ENCODE peak calls at places on chromosomes 3 and 15, in nine cellular contexts. One of them, this sample, is unnamed.

GRCh38 chr3:121916189-121916588 is 22.0 kb downstream of the SLC15A2 start:
- DNase-seq in testis: no peak
- DNase-seq in adipocyte: no peak
- DNase-seq in left ventricle myocardium inferior: no peak
- DNase-seq in aorta: no peak
- DNase-seq in breast epithelium: no peak
- DNase-seq in sigmoid colon: no peak
- DNase-seq in hepatocyte: no peak
- DNase-seq in GM23248: no peak
- DNase-seq in this sample: no peak

GRCh38 chr3:3625461-3626271 is 173.6 kb upstream of the LRRN1 start:
- DNase-seq in breast epithelium: no peak
- DNase-seq in sigmoid colon: no peak
- DNase-seq in adipocyte: no peak
- DNase-seq in left ventricle myocardium inferior: no peak
- DNase-seq in aorta: no peak
- DNase-seq in testis: no peak
- DNase-seq in hepatocyte: peak; percentile 65
- DNase-seq in GM23248: no peak
- DNase-seq in this sample: no peak

GRCh38 chr15:31392761-31393401 is 66.2 kb downstream of the KLF13 start:
- DNase-seq in left ventricle myocardium inferior: peak; percentile 32
- DNase-seq in aorta: no peak
- DNase-seq in sigmoid colon: peak; percentile 73
- DNase-seq in GM23248: peak; percentile 41
- DNase-seq in adipocyte: no peak
- DNase-seq in hepatocyte: peak; percentile 55
- DNase-seq in testis: no peak
- DNase-seq in breast epithelium: no peak
- DNase-seq in this sample: no peak

GRCh38 chr3:156790141-156790540 is 36.0 kb upstream of the LEKR1 start:
- DNase-seq in testis: no peak
- DNase-seq in aorta: no peak
- DNase-seq in hepatocyte: no peak
- DNase-seq in sigmoid colon: no peak
- DNase-seq in breast epithelium: no peak
- DNase-seq in left ventricle myocardium inferior: no peak
- DNase-seq in adipocyte: peak; percentile 44
- DNase-seq in GM23248: no peak
- DNase-seq in this sample: no peak

GRCh38 chr3:59192473-59192872 is 142.6 kb upstream of the CFAP20DC start:
- DNase-seq in breast epithelium: no peak
- DNase-seq in hepatocyte: no peak
- DNase-seq in testis: no peak
- DNase-seq in aorta: no peak
- DNase-seq in sigmoid colon: no peak
- DNase-seq in adipocyte: peak; percentile 15
- DNase-seq in left ventricle myocardium inferior: no peak
- DNase-seq in GM23248: peak; percentile 85
- DNase-seq in this sample: no peak

GRCh38 chr3:95254771-95255170 is 1191.9 kb downstream of the NSUN3 start:
- DNase-seq in left ventricle myocardium inferior: no peak
- DNase-seq in testis: no peak
- DNase-seq in breast epithelium: no peak
- DNase-seq in GM23248: no peak
- DNase-seq in adipocyte: no peak
- DNase-seq in sigmoid colon: no peak
- DNase-seq in hepatocyte: no peak
- DNase-seq in aorta: no peak
- DNase-seq in this sample: no peak

GRCh38 chr3:72665701-72666443 is 182.4 kb downstream of the SHQ1 start:
- DNase-seq in sigmoid colon: no peak
- DNase-seq in hepatocyte: no peak
- DNase-seq in left ventricle myocardium inferior: no peak
- DNase-seq in adipocyte: peak; percentile 20
- DNase-seq in GM23248: peak; percentile 60
- DNase-seq in breast epithelium: peak; percentile 65
- DNase-seq in aorta: no peak
- DNase-seq in testis: peak; percentile 51
- DNase-seq in this sample: peak; percentile 24

GRCh38 chr3:85584779-85585356 is 626.1 kb downstream of the CADM2 start:
- DNase-seq in testis: no peak
- DNase-seq in hepatocyte: no peak
- DNase-seq in GM23248: no peak
- DNase-seq in breast epithelium: no peak
- DNase-seq in adipocyte: no peak
- DNase-seq in sigmoid colon: no peak
- DNase-seq in left ventricle myocardium inferior: no peak
- DNase-seq in aorta: no peak
- DNase-seq in this sample: no peak

GRCh38 chr3:40299721-40300335 is 9.7 kb upstream of the EIF1B start:
- DNase-seq in GM23248: peak; percentile 82
- DNase-seq in testis: peak; percentile 38
- DNase-seq in adipocyte: peak; percentile 76
- DNase-seq in hepatocyte: peak; percentile 31
- DNase-seq in left ventricle myocardium inferior: no peak
- DNase-seq in aorta: no peak
- DNase-seq in sigmoid colon: no peak
- DNase-seq in breast epithelium: no peak
- DNase-seq in this sample: peak; percentile 5

GRCh38 chr15:95988574-95988887 is 342.0 kb upstream of the NR2F2 start:
- DNase-seq in hepatocyte: peak; percentile 16
- DNase-seq in adipocyte: peak; percentile 68
- DNase-seq in aorta: no peak
- DNase-seq in testis: no peak
- DNase-seq in left ventricle myocardium inferior: no peak
- DNase-seq in GM23248: peak; percentile 21
- DNase-seq in breast epithelium: no peak
- DNase-seq in sigmoid colon: no peak
- DNase-seq in this sample: no peak

GRCh38 chr3:10531031-10531430 is 25.6 kb upstream of the ATP2B2 start:
- DNase-seq in testis: no peak
- DNase-seq in GM23248: no peak
- DNase-seq in breast epithelium: peak; percentile 27
- DNase-seq in sigmoid colon: no peak
- DNase-seq in left ventricle myocardium inferior: no peak
- DNase-seq in adipocyte: no peak
- DNase-seq in aorta: peak; percentile 32
- DNase-seq in hepatocyte: no peak
- DNase-seq in this sample: peak; percentile 8

GRCh38 chr3:59339818-59340217 is 290.0 kb upstream of the CFAP20DC start:
- DNase-seq in aorta: no peak
- DNase-seq in hepatocyte: no peak
- DNase-seq in sigmoid colon: no peak
- DNase-seq in GM23248: no peak
- DNase-seq in testis: no peak
- DNase-seq in left ventricle myocardium inferior: no peak
- DNase-seq in breast epithelium: no peak
- DNase-seq in adipocyte: no peak
- DNase-seq in this sample: no peak

GRCh38 chr3:172094621-172095557 is 55.5 kb downstream of the FNDC3B start:
- DNase-seq in breast epithelium: no peak
- DNase-seq in left ventricle myocardium inferior: no peak
- DNase-seq in testis: no peak
- DNase-seq in hepatocyte: no peak
- DNase-seq in aorta: no peak
- DNase-seq in adipocyte: no peak
- DNase-seq in sigmoid colon: no peak
- DNase-seq in GM23248: peak; percentile 55
- DNase-seq in this sample: no peak

GRCh38 chr15:68431037-68431791 is 749 bp downstream of the ITGA11 start:
- DNase-seq in left ventricle myocardium inferior: peak; percentile 59
- DNase-seq in breast epithelium: no peak
- DNase-seq in GM23248: peak; percentile 71
- DNase-seq in hepatocyte: peak; percentile 40
- DNase-seq in aorta: peak; percentile 92
- DNase-seq in testis: peak; percentile 34
- DNase-seq in adipocyte: peak; percentile 78
- DNase-seq in sigmoid colon: no peak
- DNase-seq in this sample: peak; percentile 64

GRCh38 chr15:68431792-68432401 is at the start of gene ITGA11:
- DNase-seq in aorta: peak; percentile 93
- DNase-seq in breast epithelium: no peak
- DNase-seq in sigmoid colon: peak; percentile 74
- DNase-seq in left ventricle myocardium inferior: peak; percentile 83
- DNase-seq in testis: peak; percentile 67
- DNase-seq in GM23248: peak; percentile 87
- DNase-seq in adipocyte: peak; percentile 87
- DNase-seq in hepatocyte: peak; percentile 79
- DNase-seq in this sample: peak; percentile 90

GRCh38 chr15:68428431-68428940 is 3.5 kb downstream of the ITGA11 start:
- DNase-seq in left ventricle myocardium inferior: no peak
- DNase-seq in sigmoid colon: no peak
- DNase-seq in adipocyte: no peak
- DNase-seq in aorta: no peak
- DNase-seq in testis: no peak
- DNase-seq in breast epithelium: no peak
- DNase-seq in hepatocyte: no peak
- DNase-seq in GM23248: no peak
- DNase-seq in this sample: no peak

GRCh38 chr15:68429691-68430470 is 2.1 kb downstream of the ITGA11 start:
- DNase-seq in GM23248: peak; percentile 58
- DNase-seq in adipocyte: peak; percentile 52
- DNase-seq in breast epithelium: no peak
- DNase-seq in left ventricle myocardium inferior: no peak
- DNase-seq in sigmoid colon: no peak
- DNase-seq in testis: peak; percentile 7
- DNase-seq in hepatocyte: no peak
- DNase-seq in aorta: no peak
- DNase-seq in this sample: no peak

GRCh38 chr15:68430471-68431036 is 1.4 kb downstream of the ITGA11 start:
- DNase-seq in aorta: no peak
- DNase-seq in testis: no peak
- DNase-seq in breast epithelium: no peak
- DNase-seq in hepatocyte: no peak
- DNase-seq in adipocyte: no peak
- DNase-seq in GM23248: peak; percentile 28
- DNase-seq in left ventricle myocardium inferior: no peak
- DNase-seq in sigmoid colon: no peak
- DNase-seq in this sample: no peak
- H3K4me3 ChIP-seq in aorta: peak overlapping the region; percentile 67
- H3K4me3 ChIP-seq in testis: peak overlapping the region; percentile 39
- H3K4me3 ChIP-seq in breast epithelium: peak overlapping the region; percentile 80
- H3K4me3 ChIP-seq in hepatocyte: no peak overlapping the region
- H3K4me3 ChIP-seq in adipocyte: peak overlapping the region; percentile 83
- H3K4me3 ChIP-seq in GM23248: peak overlapping the region; percentile 94
- H3K4me3 ChIP-seq in left ventricle myocardium inferior: peak overlapping the region; percentile 72
- H3K4me3 ChIP-seq in sigmoid colon: peak overlapping the region; percentile 38
- H3K4me3 ChIP-seq in this sample: peak overlapping the region; percentile 73

GRCh38 chr3:101573449-101574387 is at the start of gene PCNP:
- DNase-seq in breast epithelium: peak; percentile 98
- DNase-seq in aorta: peak; percentile 100
- DNase-seq in GM23248: peak; percentile 100
- DNase-seq in left ventricle myocardium inferior: peak; percentile 99
- DNase-seq in sigmoid colon: peak; percentile 99
- DNase-seq in testis: peak; percentile 100
- DNase-seq in hepatocyte: peak; percentile 99
- DNase-seq in adipocyte: peak; percentile 100
- DNase-seq in this sample: peak; percentile 99

GRCh38 chr3:101574388-101575156 is 592 bp downstream of the PCNP start:
- DNase-seq in GM23248: peak; percentile 75
- DNase-seq in left ventricle myocardium inferior: peak; percentile 43
- DNase-seq in aorta: no peak
- DNase-seq in hepatocyte: no peak
- DNase-seq in testis: peak; percentile 68
- DNase-seq in breast epithelium: peak; percentile 59
- DNase-seq in sigmoid colon: peak; percentile 84
- DNase-seq in adipocyte: peak; percentile 80
- DNase-seq in this sample: peak; percentile 77

DNA sequence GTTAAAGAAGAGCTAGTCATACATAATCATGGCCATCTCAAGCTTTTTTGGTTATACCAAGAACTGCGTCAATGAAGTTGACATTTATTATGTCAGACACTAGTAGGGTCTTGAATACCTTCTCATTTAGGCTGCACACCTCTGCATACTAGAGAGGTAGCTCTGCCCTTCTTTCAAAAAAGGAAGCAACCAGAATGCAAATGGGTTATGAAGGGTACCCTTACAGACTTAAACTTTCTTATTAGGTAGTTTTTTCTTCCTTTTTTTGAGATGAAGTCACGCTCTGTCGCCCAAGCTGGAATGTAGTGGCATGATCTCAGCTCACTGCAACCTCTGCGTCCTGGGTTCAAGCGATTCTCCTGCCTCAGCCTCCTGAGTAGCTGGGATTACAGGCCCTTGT is 3.3 kb downstream of the PCNP start:
- DNase-seq in hepatocyte: no peak
- DNase-seq in sigmoid colon: no peak
- DNase-seq in testis: no peak
- DNase-seq in breast epithelium: no peak
- DNase-seq in GM23248: no peak
- DNase-seq in adipocyte: no peak
- DNase-seq in left ventricle myocardium inferior: no peak
- DNase-seq in aorta: no peak
- DNase-seq in this sample: no peak
- H3K36me3 ChIP-seq in hepatocyte: no peaks in the 10 kb centered on the region
- H3K36me3 ChIP-seq in sigmoid colon: peaks cover 18% of the 10 kb centered on the region
- H3K36me3 ChIP-seq in testis: no peaks in the 10 kb centered on the region
- H3K36me3 ChIP-seq in breast epithelium: no peaks in the 10 kb centered on the region
- H3K36me3 ChIP-seq in GM23248: peaks cover 17% of the 10 kb centered on the region
- H3K36me3 ChIP-seq in adipocyte: peaks cover 12% of the 10 kb centered on the region
- H3K36me3 ChIP-seq in left ventricle myocardium inferior: peaks cover 22% of the 10 kb centered on the region
- H3K36me3 ChIP-seq in aorta: peaks cover 2% of the 10 kb centered on the region
- H3K36me3 ChIP-seq in this sample: peaks cover 60% of the 10 kb centered on the region

DNA sequence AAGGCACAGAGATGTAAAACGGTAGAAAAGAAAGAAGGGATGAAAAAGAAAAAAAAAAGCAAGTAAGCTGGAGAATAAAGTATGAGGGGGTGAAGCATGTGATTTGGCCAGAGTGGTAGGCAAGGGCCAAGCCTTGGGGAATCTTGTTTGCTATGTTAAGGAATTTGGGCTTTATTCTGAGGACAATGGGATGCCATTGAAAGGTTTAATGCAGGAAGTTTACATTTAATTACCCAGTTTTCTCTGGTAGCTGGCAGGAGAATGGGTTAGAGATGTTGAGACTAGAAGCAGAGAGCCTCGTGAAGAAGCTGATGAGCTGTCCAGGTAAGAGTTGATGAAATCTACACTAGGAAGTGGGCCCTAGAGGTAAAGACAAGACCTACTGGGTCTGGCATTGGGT is 455.9 kb downstream of the PDCD6IP start:
- DNase-seq in GM23248: no peak
- DNase-seq in adipocyte: no peak
- DNase-seq in breast epithelium: no peak
- DNase-seq in hepatocyte: no peak
- DNase-seq in sigmoid colon: no peak
- DNase-seq in aorta: no peak
- DNase-seq in testis: no peak
- DNase-seq in left ventricle myocardium inferior: no peak
- DNase-seq in this sample: no peak
- H3K4me3 ChIP-seq in GM23248: no peak overlapping the region
- H3K4me3 ChIP-seq in adipocyte: no peak overlapping the region
- H3K4me3 ChIP-seq in breast epithelium: no peak overlapping the region
- H3K4me3 ChIP-seq in hepatocyte: no peak overlapping the region
- H3K4me3 ChIP-seq in sigmoid colon: no peak overlapping the region
- H3K4me3 ChIP-seq in aorta: no peak overlapping the region
- H3K4me3 ChIP-seq in testis: no peak overlapping the region
- H3K4me3 ChIP-seq in left ventricle myocardium inferior: no peak overlapping the region
- H3K4me3 ChIP-seq in this sample: no peak overlapping the region

GRCh38 chr15:75654201-75654907 is 6.6 kb downstream of the SNX33 start:
- DNase-seq in breast epithelium: no peak
- DNase-seq in adipocyte: no peak
- DNase-seq in testis: no peak
- DNase-seq in sigmoid colon: no peak
- DNase-seq in left ventricle myocardium inferior: no peak
- DNase-seq in hepatocyte: no peak
- DNase-seq in aorta: no peak
- DNase-seq in GM23248: no peak
- DNase-seq in this sample: no peak
- H3K36me3 ChIP-seq in breast epithelium: no peaks in the 10 kb centered on the region
- H3K36me3 ChIP-seq in adipocyte: peaks cover 54% of the 10 kb centered on the region
- H3K36me3 ChIP-seq in testis: no peaks in the 10 kb centered on the region
- H3K36me3 ChIP-seq in sigmoid colon: peaks cover 46% of the 10 kb centered on the region
- H3K36me3 ChIP-seq in left ventricle myocardium inferior: peaks cover 35% of the 10 kb centered on the region
- H3K36me3 ChIP-seq in hepatocyte: no peaks in the 10 kb centered on the region
- H3K36me3 ChIP-seq in aorta: peaks cover 6% of the 10 kb centered on the region
- H3K36me3 ChIP-seq in GM23248: no peaks in the 10 kb centered on the region
- H3K36me3 ChIP-seq in this sample: peaks cover 60% of the 10 kb centered on the region

This sample was measured in MG63.